ENCODE peak calls at places on chromosomes 11 and 22, in four cellular contexts. K is heart left ventricle, C is NCI-H774, J is iPS-NIHi11. X is an unnamed sample.

GRCh38 chr22:30045001-30045887 is 35.0 kb upstream of the HORMAD2 start:
- DNase-seq in J (no peak), C (no peak), K (no peak), X (no peak)

GRCh38 chr11:86869966-86870570 is 69.7 kb downstream of the PRSS23 start:
- DNase-seq in C (peak), J (peak), K (peak), X (peak)

GRCh38 chr11:100727410-100727809 is 40.3 kb downstream of the ARHGAP42 start:
- DNase-seq in C (no peak), J (no peak), K (peak), X (no peak)

GRCh38 chr11:72668645-72669347 is 5.4 kb downstream of the PDE2A start:
- DNase-seq in K (no peak), C (no peak), J (peak), X (no peak)

GRCh38 chr11:1341928-1342524 is 32.6 kb upstream of the TOLLIP start:
- DNase-seq in K (no peak), J (no peak), C (no peak), X (no peak)

GRCh38 chr11:76752321-76753175 is 30.6 kb upstream of the TSKU start:
- DNase-seq in K (peak), C (no peak), J (peak), X (peak)

GRCh38 chr22:33658775-33659174 is 261.5 kb downstream of the LARGE1 start:
- DNase-seq in C (no peak), K (peak), J (no peak), X (peak)

GRCh38 chr22:46185263-46185662 is 34.9 kb downstream of the PPARA start:
- DNase-seq in J (no peak), K (no peak), C (no peak), X (no peak)

GRCh38 chr11:40161855-40162410 is 1297.5 kb downstream of the LRRC4C start:
- DNase-seq in C (no peak), K (no peak), J (no peak), X (no peak)

GRCh38 chr11:67273260-67273990 is 7.2 kb downstream of the GRK2 start:
- DNase-seq in C (no peak), J (no peak), K (peak), X (no peak)

GRCh38 chr11:20278727-20279126 is 84.8 kb upstream of the HTATIP2 start:
- DNase-seq in C (no peak), J (no peak), K (no peak), X (no peak)

GRCh38 chr11:102449651-102450570 is 2.7 kb downstream of the TMEM123 start:
- DNase-seq in K (no peak), C (no peak), J (no peak), X (no peak)

GRCh38 chr11:65915101-65915820 is 3.6 kb downstream of the C11orf68 start:
- DNase-seq in J (no peak), K (no peak), C (no peak), X (no peak)

GRCh38 chr11:46278387-46279173 is 1.1 kb downstream of the CREB3L1 start:
- DNase-seq in K (peak), J (peak), C (no peak), X (peak)

GRCh38 chr11:112756166-112756565 is 205.1 kb upstream of the NCAM1 start:
- DNase-seq in J (no peak), K (no peak), C (no peak), X (no peak)

GRCh38 chr11:75055511-75055910 is 41.2 kb downstream of the OR2AT4 start:
- DNase-seq in K (no peak), J (no peak), C (no peak), X (no peak)

GRCh38 chr11:10087621-10088225 is 206.3 kb downstream of the SBF2 start:
- DNase-seq in C (no peak), K (no peak), J (no peak), X (no peak)

GRCh38 chr11:94926698-94927237 is 46.6 kb downstream of the CWC15 start:
- DNase-seq in J (peak), K (peak), C (no peak), X (peak)

GRCh38 chr11:34366522-34366921 is 8.7 kb upstream of the ABTB2 start:
- DNase-seq in C (no peak), J (no peak), K (no peak), X (no peak)

GRCh38 chr22:42885446-42885845 is 28.4 kb upstream of the ARFGAP3 start:
- DNase-seq in K (no peak), J (no peak), C (no peak), X (no peak)

GRCh38 chr22:31340765-31341247 is 5.3 kb downstream of the PATZ1 start:
- DNase-seq in K (no peak), C (no peak), J (no peak), X (no peak)

GRCh38 chr11:444397-445144 is 2.8 kb upstream of the ANO9 start:
- DNase-seq in K (no peak), J (peak), C (peak), X (no peak)

GRCh38 chr22:19012308-19012990 is 76.4 kb upstream of the PRODH start:
- DNase-seq in J (no peak), K (no peak), C (no peak), X (no peak)

GRCh38 chr11:124900464-124900863 is 2.8 kb upstream of the ROBO4 start:
- DNase-seq in C (no peak), K (no peak), J (no peak), X (peak)

GRCh38 chr22:35111244-35111643 is 45.3 kb downstream of the ISX start:
- DNase-seq in K (no peak), J (no peak), C (no peak), X (no peak)

GRCh38 chr11:65301491-65302329 is 13.0 kb upstream of the CDC42EP2 start:
- DNase-seq in J (peak), C (no peak), K (peak), X (no peak)

GRCh38 chr11:92401507-92401906 is 176.9 kb downstream of the FAT3 start:
- DNase-seq in K (no peak), J (no peak), C (no peak), X (no peak)

X was measured in fibroblast of gingiva.